ENCODE peak calls at places on chromosomes 13 and 19, in five cellular contexts. A, J, V, B and K are unnamed samples.

GRCh38 chr19:55113570-55114039 is 3.8 kb downstream of the PPP1R12C start:
- DNase-seq in B (peak), J (peak), V (no peak), A (no peak), K (peak)

GRCh38 chr19:19816679-19817078 is 4.9 kb downstream of the ZNF506 start:
- DNase-seq in B (no peak), V (no peak), A (no peak), J (no peak), K (no peak)

GRCh38 chr13:24894972-24895300 is 131.0 kb downstream of the RNF17 start:
- DNase-seq in V (no peak), J (no peak), B (no peak), A (no peak), K (no peak)

GRCh38 chr19:15199652-15200574 is 882 bp downstream of the NOTCH3 start:
- DNase-seq in A (no peak), B (no peak), V (peak), J (no peak), K (no peak)

GRCh38 chr13:114087430-114087829 is 45.0 kb downstream of the RASA3 start:
- DNase-seq in V (no peak), J (peak), B (no peak), A (no peak), K (no peak)

GRCh38 chr13:72808917-72809500 is 27.1 kb downstream of the PIBF1 start:
- DNase-seq in B (peak), A (no peak), V (peak), J (no peak), K (no peak)

GRCh38 chr19:21569497-21569870 is 64.1 kb downstream of the ZNF429 start:
- DNase-seq in A (no peak), V (peak), B (no peak), J (no peak), K (no peak)

GRCh38 chr19:46886546-46887239 is 25.9 kb downstream of the ARHGAP35 start:
- DNase-seq in J (no peak), A (no peak), V (no peak), B (peak), K (no peak)

GRCh38 chr13:27500806-27501534 is 50.6 kb upstream of the MTIF3 start:
- DNase-seq in J (no peak), B (peak), V (no peak), A (no peak), K (no peak)

GRCh38 chr19:31258211-31259052 is 90.8 kb downstream of the TSHZ3 start:
- DNase-seq in B (no peak), V (no peak), A (no peak), J (no peak), K (no peak)

GRCh38 chr13:109009756-109010155 is 380.3 kb downstream of the MYO16 start:
- DNase-seq in A (no peak), J (no peak), B (no peak), V (no peak), K (no peak)

GRCh38 chr13:36628986-36629385 is 44.8 kb upstream of the SERTM1 start:
- DNase-seq in A (no peak), J (no peak), B (no peak), V (no peak), K (no peak)

GRCh38 chr19:4654437-4655361 is 15.4 kb downstream of the TNFAIP8L1 start:
- DNase-seq in B (no peak), J (no peak), V (no peak), A (no peak), K (no peak)
- TF ChIP-seq CTCF in B (no peak), J (no peak), V (no peak), A (no peak), K (no peak)

GRCh38 chr13:92414851-92415250 is 811.8 kb upstream of the GPC6 start:
- DNase-seq in B (no peak), V (no peak), A (no peak), J (no peak), K (no peak)
- H3K4me3 ChIP-seq in B (no peak), V (no peak), A (no peak), J (no peak), K (no peak)

GRCh38 chr19:11451942-11452813 is 16.7 kb downstream of the PRKCSH start:
- DNase-seq in B (no peak), V (no peak), J (no peak), A (no peak), K (no peak)
- TF ChIP-seq CTCF in B (no peak), V (no peak), J (no peak), A (peak), K (no peak)

DNA sequence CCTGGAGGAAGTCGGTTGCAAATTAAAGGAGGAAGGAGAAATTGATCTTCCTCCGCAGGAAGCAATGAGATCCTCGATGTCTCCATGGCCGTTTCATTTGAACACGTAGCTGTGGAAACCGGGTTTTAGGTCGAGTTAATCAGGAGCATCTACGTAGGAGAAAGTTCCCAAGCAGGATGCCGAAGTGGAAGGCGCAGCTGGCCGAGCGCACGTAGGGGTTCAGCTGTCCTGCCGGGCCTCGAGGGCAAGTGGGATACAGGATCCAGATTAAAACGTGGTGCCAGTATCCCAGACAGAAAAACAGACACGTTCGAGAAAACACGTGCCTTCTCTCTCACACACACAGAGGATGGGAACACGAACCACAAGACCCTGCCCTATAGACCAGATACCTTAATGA is 40.3 kb upstream of the POMP start:
- DNase-seq in V (no peak), A (no peak), J (no peak), B (no peak), K (no peak)
- H3K4me3 ChIP-seq in V (no peak), A (no peak), J (no peak), B (no peak), K (no peak)

DNA sequence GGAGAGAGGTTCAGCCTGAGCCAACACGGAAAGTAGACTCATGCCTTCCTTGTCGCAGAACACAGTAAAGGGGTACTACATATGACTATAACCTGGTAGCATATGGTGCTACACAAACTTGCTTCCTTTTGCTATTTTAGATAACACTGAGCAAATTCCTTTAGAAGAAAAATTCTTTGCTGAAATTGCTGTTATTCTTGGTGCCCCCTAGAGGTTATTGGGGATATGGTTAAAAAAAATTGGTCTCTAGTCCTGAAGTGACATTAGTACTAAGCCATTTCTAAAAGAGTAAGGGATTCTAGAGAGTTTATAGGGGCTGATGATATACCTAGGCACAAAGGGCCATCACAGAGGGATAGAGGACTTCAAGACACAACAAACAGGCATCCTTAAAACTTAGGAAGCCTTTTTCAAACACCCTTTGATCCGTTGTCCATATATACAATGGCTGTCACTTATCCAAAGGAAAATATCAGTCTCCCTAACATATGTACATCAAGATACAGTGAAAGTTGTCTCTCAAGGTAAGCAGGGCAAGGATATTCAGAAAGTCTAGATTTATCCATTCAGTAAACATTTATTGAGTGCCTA is 13.9 kb upstream of the HS6ST3 start:
- DNase-seq in A (no peak), V (peak), B (peak), J (no peak), K (no peak)
- TF ChIP-seq CTCF in A (peak), V (peak), B (peak), J (peak), K (peak)